ENCODE peak calls at places on chromosomes 13 and 19, in four cellular contexts. One of them, this sample, is unnamed.

GRCh38 chr13:104841110-104841509 is 1694.4 kb downstream of the EFNB2 start:
- DNase-seq in RWPE1: no peak
- DNase-seq in effector memory CD4-positive, alpha-beta T cell: no peak
- DNase-seq in A549: no peak
- DNase-seq in this sample: no peak

GRCh38 chr13:102195566-102196462 is 206.0 kb downstream of the FGF14 start:
- DNase-seq in RWPE1: no peak
- DNase-seq in effector memory CD4-positive, alpha-beta T cell: no peak
- DNase-seq in A549: no peak
- DNase-seq in this sample: no peak

GRCh38 chr19:17549088-17549740 is 6.2 kb upstream of the COLGALT1 start:
- DNase-seq in RWPE1: no peak
- DNase-seq in effector memory CD4-positive, alpha-beta T cell: no peak
- DNase-seq in A549: no peak
- DNase-seq in this sample: no peak

GRCh38 chr13:64347662-64348061 is 2882.5 kb downstream of the PCDH9 start:
- DNase-seq in RWPE1: no peak
- DNase-seq in effector memory CD4-positive, alpha-beta T cell: no peak
- DNase-seq in A549: no peak
- DNase-seq in this sample: no peak

GRCh38 chr19:48053076-48053475 is 9.2 kb upstream of the CABP5 start:
- DNase-seq in RWPE1: no peak
- DNase-seq in effector memory CD4-positive, alpha-beta T cell: no peak
- DNase-seq in A549: no peak
- DNase-seq in this sample: no peak

GRCh38 chr19:18415177-18415867 is 3.9 kb upstream of the SSBP4 start:
- DNase-seq in RWPE1: no peak
- DNase-seq in effector memory CD4-positive, alpha-beta T cell: no peak
- DNase-seq in A549: no peak
- DNase-seq in this sample: peak

GRCh38 chr19:35748106-35749020 is at the start of gene LIN37:
- DNase-seq in RWPE1: peak
- DNase-seq in effector memory CD4-positive, alpha-beta T cell: peak
- DNase-seq in A549: peak
- DNase-seq in this sample: peak

GRCh38 chr19:56759531-56759930 is 81.0 kb downstream of the PEG3 start:
- DNase-seq in RWPE1: no peak
- DNase-seq in effector memory CD4-positive, alpha-beta T cell: no peak
- DNase-seq in A549: no peak
- DNase-seq in this sample: no peak

GRCh38 chr13:46803586-46803985 is 6.6 kb upstream of the ESD start:
- DNase-seq in RWPE1: no peak
- DNase-seq in effector memory CD4-positive, alpha-beta T cell: no peak
- DNase-seq in A549: no peak
- DNase-seq in this sample: no peak

DNA sequence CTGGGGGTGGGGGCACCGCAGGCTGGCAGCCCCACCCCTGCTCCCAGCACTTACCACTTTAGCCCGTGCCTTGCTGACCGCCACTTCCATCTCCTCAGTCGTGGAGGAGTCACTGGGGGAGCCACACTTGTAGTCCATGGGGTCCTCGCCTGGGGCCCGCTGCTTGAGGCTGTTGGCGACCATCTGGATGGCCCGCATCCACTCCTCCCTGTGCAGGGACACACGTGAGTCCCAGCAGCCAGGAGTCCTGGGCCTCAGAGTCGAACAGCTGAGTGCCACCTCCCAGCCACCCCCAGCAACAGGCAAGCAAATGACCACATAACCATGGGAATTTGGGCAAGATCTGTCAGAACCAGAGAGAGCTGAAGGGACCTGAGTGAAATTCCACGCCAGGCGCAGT is 16.0 kb upstream of the CCNP start:
- DNase-seq in RWPE1: no peak
- DNase-seq in effector memory CD4-positive, alpha-beta T cell: no peak
- DNase-seq in A549: no peak
- DNase-seq in this sample: no peak
- H3K27ac ChIP-seq in RWPE1: peak
- H3K27ac ChIP-seq in effector memory CD4-positive, alpha-beta T cell: no peak
- H3K27ac ChIP-seq in A549: no peak
- H3K27ac ChIP-seq in this sample: no peak

GRCh38 chr13:20473888-20474287 is 51.8 kb downstream of the CRYL1 start:
- DNase-seq in RWPE1: no peak
- DNase-seq in effector memory CD4-positive, alpha-beta T cell: no peak
- DNase-seq in A549: no peak
- DNase-seq in this sample: no peak

GRCh38 chr13:20477394-20477793 is 48.3 kb downstream of the CRYL1 start:
- DNase-seq in RWPE1: no peak
- DNase-seq in effector memory CD4-positive, alpha-beta T cell: no peak
- DNase-seq in A549: no peak
- DNase-seq in this sample: no peak

GRCh38 chr13:20473139-20473538 is 52.5 kb downstream of the CRYL1 start:
- DNase-seq in RWPE1: no peak
- DNase-seq in effector memory CD4-positive, alpha-beta T cell: no peak
- DNase-seq in A549: no peak
- DNase-seq in this sample: no peak

GRCh38 chr13:20474515-20474914 is 51.1 kb downstream of the CRYL1 start:
- DNase-seq in RWPE1: no peak
- DNase-seq in effector memory CD4-positive, alpha-beta T cell: no peak
- DNase-seq in A549: no peak
- DNase-seq in this sample: no peak

GRCh38 chr13:20475927-20476691 is 49.5 kb downstream of the CRYL1 start:
- DNase-seq in RWPE1: no peak
- DNase-seq in effector memory CD4-positive, alpha-beta T cell: peak
- DNase-seq in A549: no peak
- DNase-seq in this sample: no peak
- H3K27ac ChIP-seq in RWPE1: peak
- H3K27ac ChIP-seq in effector memory CD4-positive, alpha-beta T cell: peak
- H3K27ac ChIP-seq in A549: no peak
- H3K27ac ChIP-seq in this sample: no peak

DNA sequence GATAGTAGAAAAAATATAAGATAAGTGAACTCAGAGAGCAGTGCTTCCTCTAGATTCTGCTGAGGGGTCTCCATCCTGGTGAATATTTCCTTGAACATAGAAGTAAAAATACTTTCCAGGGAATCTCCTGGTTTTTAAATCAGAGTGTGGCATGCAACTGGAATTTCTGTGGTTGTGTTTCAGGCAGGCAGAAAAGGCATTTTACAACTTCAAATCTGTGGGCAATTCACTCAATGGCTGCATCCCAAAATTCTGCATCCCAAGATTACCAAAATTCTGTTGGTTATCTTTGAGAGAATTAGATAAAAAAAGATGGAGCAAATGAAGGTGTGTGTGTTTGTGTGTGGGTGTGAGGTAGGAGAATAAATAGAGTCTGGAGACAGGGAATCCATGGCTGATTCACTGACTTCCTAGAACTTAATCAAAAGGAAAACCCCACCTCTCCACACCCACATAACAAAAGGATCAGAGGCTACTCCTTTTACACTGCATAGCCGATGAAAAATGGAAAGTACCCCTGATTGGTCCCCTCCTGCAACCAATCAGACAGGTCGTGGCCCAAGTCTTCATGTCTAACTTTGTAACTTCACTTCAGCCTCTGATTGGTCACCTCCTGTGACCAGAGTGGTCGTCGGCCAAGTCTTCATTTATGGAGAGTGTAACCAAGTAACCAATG is 112.9 kb downstream of the DLEU7 start:
- DNase-seq in RWPE1: no peak
- DNase-seq in effector memory CD4-positive, alpha-beta T cell: no peak
- DNase-seq in A549: no peak
- DNase-seq in this sample: no peak
- H3K27ac ChIP-seq in RWPE1: no peak
- H3K27ac ChIP-seq in effector memory CD4-positive, alpha-beta T cell: no peak
- H3K27ac ChIP-seq in A549: no peak
- H3K27ac ChIP-seq in this sample: no peak

DNA sequence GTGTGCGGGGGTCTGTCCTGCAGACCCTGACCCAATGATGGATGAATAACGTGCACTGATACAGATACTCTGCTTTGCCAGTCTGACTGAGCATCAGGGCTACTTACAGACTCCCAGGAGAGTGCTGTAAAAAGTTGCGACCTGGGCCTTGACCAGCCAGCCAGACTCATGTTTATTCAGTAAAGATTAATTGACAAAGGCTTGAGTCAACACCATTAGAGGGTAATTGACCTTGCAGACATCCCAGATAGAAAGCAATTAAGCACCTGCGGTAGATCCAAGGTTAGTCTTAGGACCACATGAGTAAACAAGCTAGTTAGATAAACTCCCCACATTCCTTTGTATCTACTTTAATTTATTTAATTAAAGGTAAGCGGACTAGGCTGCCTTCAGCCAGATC is 10.4 kb downstream of the NUDT19 start:
- DNase-seq in RWPE1: no peak
- DNase-seq in effector memory CD4-positive, alpha-beta T cell: no peak
- DNase-seq in A549: no peak
- DNase-seq in this sample: no peak
- H3K27ac ChIP-seq in RWPE1: no peak
- H3K27ac ChIP-seq in effector memory CD4-positive, alpha-beta T cell: no peak
- H3K27ac ChIP-seq in A549: no peak
- H3K27ac ChIP-seq in this sample: no peak

GRCh38 chr19:24049537-24049936 is 37.5 kb upstream of the ZNF254 start:
- DNase-seq in RWPE1: no peak
- DNase-seq in effector memory CD4-positive, alpha-beta T cell: no peak
- DNase-seq in A549: no peak
- DNase-seq in this sample: no peak
- H3K27ac ChIP-seq in RWPE1: no peak
- H3K27ac ChIP-seq in effector memory CD4-positive, alpha-beta T cell: no peak
- H3K27ac ChIP-seq in A549: no peak
- H3K27ac ChIP-seq in this sample: no peak

GRCh38 chr19:55495646-55496349 is 7.6 kb downstream of the SSC5D start:
- DNase-seq in RWPE1: no peak
- DNase-seq in effector memory CD4-positive, alpha-beta T cell: no peak
- DNase-seq in A549: no peak
- DNase-seq in this sample: no peak

GRCh38 chr19:55494172-55494761 is 6.0 kb downstream of the SSC5D start:
- DNase-seq in RWPE1: no peak
- DNase-seq in effector memory CD4-positive, alpha-beta T cell: no peak
- DNase-seq in A549: no peak
- DNase-seq in this sample: peak

GRCh38 chr19:55500368-55500952 is 12.2 kb downstream of the SSC5D start:
- DNase-seq in RWPE1: no peak
- DNase-seq in effector memory CD4-positive, alpha-beta T cell: no peak
- DNase-seq in A549: no peak
- DNase-seq in this sample: peak

GRCh38 chr19:55498246-55498645 is 10.0 kb downstream of the SSC5D start:
- DNase-seq in RWPE1: no peak
- DNase-seq in effector memory CD4-positive, alpha-beta T cell: no peak
- DNase-seq in A549: no peak
- DNase-seq in this sample: no peak

GRCh38 chr19:55497777-55498176 is 9.5 kb downstream of the SSC5D start:
- DNase-seq in RWPE1: no peak
- DNase-seq in effector memory CD4-positive, alpha-beta T cell: no peak
- DNase-seq in A549: no peak
- DNase-seq in this sample: no peak
- H3K27ac ChIP-seq in RWPE1: no peak
- H3K27ac ChIP-seq in effector memory CD4-positive, alpha-beta T cell: no peak
- H3K27ac ChIP-seq in A549: no peak
- H3K27ac ChIP-seq in this sample: no peak

GRCh38 chr19:12737666-12738351 is 512 bp downstream of the GET3 start:
- DNase-seq in RWPE1: no peak
- DNase-seq in effector memory CD4-positive, alpha-beta T cell: no peak
- DNase-seq in A549: no peak
- DNase-seq in this sample: no peak
- H3K27ac ChIP-seq in RWPE1: peak
- H3K27ac ChIP-seq in effector memory CD4-positive, alpha-beta T cell: peak
- H3K27ac ChIP-seq in A549: peak
- H3K27ac ChIP-seq in this sample: no peak

DNA sequence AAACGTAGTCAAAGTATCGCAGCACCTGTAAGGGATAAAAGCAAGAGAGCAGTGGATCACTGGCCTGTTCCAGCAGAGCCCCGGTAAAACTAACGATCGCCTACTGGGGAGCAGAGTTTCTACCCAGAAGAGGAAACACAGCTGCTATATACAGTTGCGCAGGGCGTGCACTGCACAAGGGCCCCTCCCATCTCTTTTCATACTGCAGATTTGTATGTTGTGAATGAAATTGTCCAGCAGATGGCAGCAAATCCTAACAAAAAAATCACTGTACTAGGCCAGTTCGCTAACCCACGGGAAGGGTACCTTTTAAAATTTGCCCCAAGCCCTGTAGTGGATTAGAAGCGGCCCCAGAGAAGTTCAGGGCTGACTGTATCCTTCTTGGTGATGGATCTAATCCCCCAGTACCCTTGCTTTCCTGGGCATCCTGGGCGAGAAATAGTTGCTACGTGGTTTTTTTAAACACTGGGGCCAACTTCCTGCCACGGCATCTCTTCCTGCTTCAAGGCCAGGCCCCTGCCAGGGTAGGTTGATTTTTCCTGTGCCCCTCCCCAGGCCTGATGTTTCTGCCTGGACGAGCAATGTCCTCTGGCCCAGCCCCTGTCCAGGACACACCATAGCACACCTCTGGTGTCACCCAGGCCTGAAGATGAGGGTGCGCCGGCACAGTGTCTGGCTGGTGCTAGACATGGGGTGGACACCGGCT is 127.0 kb downstream of the IER2 start:
- DNase-seq in RWPE1: peak
- DNase-seq in effector memory CD4-positive, alpha-beta T cell: peak
- DNase-seq in A549: peak
- DNase-seq in this sample: peak
- H3K27ac ChIP-seq in RWPE1: no peak
- H3K27ac ChIP-seq in effector memory CD4-positive, alpha-beta T cell: peak
- H3K27ac ChIP-seq in A549: peak
- H3K27ac ChIP-seq in this sample: no peak